ENCODE peak calls at places on chromosome 18, in five cellular contexts. One of them, this sample, is unnamed. For H3K9me3, the result is how much of the 10 kb centered on the place peaks cover.

GRCh38 chr18:41767960-41768359 is 187.1 kb upstream of the PIK3C3 start:
- DNase-seq in HCT116: no peak
- DNase-seq in sigmoid colon: no peak
- DNase-seq in endothelial cell of umbilical vein: no peak
- DNase-seq in vagina: no peak
- DNase-seq in this sample: no peak

GRCh38 chr18:3863593-3863992 is 413.6 kb downstream of the TGIF1 start:
- DNase-seq in HCT116: no peak
- DNase-seq in sigmoid colon: no peak
- DNase-seq in vagina: no peak
- DNase-seq in endothelial cell of umbilical vein: no peak
- DNase-seq in this sample: no peak

GRCh38 chr18:48340502-48340901 is 68.7 kb downstream of the ZBTB7C start:
- DNase-seq in sigmoid colon: no peak
- DNase-seq in endothelial cell of umbilical vein: no peak
- DNase-seq in HCT116: no peak
- DNase-seq in vagina: no peak
- DNase-seq in this sample: no peak

GRCh38 chr18:49733321-49733720 is 80.0 kb downstream of the ACAA2 start:
- DNase-seq in sigmoid colon: no peak
- DNase-seq in endothelial cell of umbilical vein: no peak
- DNase-seq in vagina: no peak
- DNase-seq in HCT116: no peak
- DNase-seq in this sample: no peak

GRCh38 chr18:44937985-44938384 is 257.3 kb downstream of the SETBP1 start:
- DNase-seq in vagina: no peak
- DNase-seq in HCT116: no peak
- DNase-seq in sigmoid colon: no peak
- DNase-seq in endothelial cell of umbilical vein: no peak
- DNase-seq in this sample: no peak

GRCh38 chr18:7766383-7766782 is 199.3 kb downstream of the PTPRM start:
- DNase-seq in endothelial cell of umbilical vein: no peak
- DNase-seq in HCT116: no peak
- DNase-seq in sigmoid colon: no peak
- DNase-seq in vagina: no peak
- DNase-seq in this sample: no peak

GRCh38 chr18:3593381-3593903 is 143.5 kb downstream of the TGIF1 start:
- DNase-seq in sigmoid colon: no peak
- DNase-seq in endothelial cell of umbilical vein: no peak
- DNase-seq in HCT116: no peak
- DNase-seq in vagina: no peak
- DNase-seq in this sample: no peak

GRCh38 chr18:13524054-13524453 is 202.3 kb downstream of the FAM210A start:
- DNase-seq in sigmoid colon: peak
- DNase-seq in vagina: no peak
- DNase-seq in endothelial cell of umbilical vein: no peak
- DNase-seq in HCT116: no peak
- DNase-seq in this sample: no peak

GRCh38 chr18:55316615-55317184 is 271.3 kb downstream of the TCF4 start:
- DNase-seq in HCT116: no peak
- DNase-seq in sigmoid colon: no peak
- DNase-seq in endothelial cell of umbilical vein: no peak
- DNase-seq in vagina: no peak
- DNase-seq in this sample: no peak

GRCh38 chr18:75340206-75340605 is 87.3 kb downstream of the SMIM21 start:
- DNase-seq in sigmoid colon: no peak
- DNase-seq in vagina: no peak
- DNase-seq in HCT116: no peak
- DNase-seq in endothelial cell of umbilical vein: no peak
- DNase-seq in this sample: peak

GRCh38 chr18:48304906-48305693 is 104.1 kb downstream of the ZBTB7C start:
- DNase-seq in sigmoid colon: peak
- DNase-seq in HCT116: no peak
- DNase-seq in endothelial cell of umbilical vein: no peak
- DNase-seq in vagina: no peak
- DNase-seq in this sample: no peak

GRCh38 chr18:45449761-45450227 is 165.5 kb upstream of the SLC14A2 start:
- DNase-seq in endothelial cell of umbilical vein: no peak
- DNase-seq in HCT116: no peak
- DNase-seq in vagina: no peak
- DNase-seq in sigmoid colon: peak
- DNase-seq in this sample: no peak

GRCh38 chr18:42706618-42707017 is 408.9 kb downstream of the RIT2 start:
- DNase-seq in HCT116: no peak
- DNase-seq in sigmoid colon: no peak
- DNase-seq in vagina: no peak
- DNase-seq in endothelial cell of umbilical vein: no peak
- DNase-seq in this sample: peak

GRCh38 chr18:76494541-76495403 is at the start of gene ZNF516:
- DNase-seq in endothelial cell of umbilical vein: no peak
- DNase-seq in HCT116: no peak
- DNase-seq in sigmoid colon: no peak
- DNase-seq in vagina: no peak
- DNase-seq in this sample: peak
- TF ChIP-seq POLR2AphosphoS5 in endothelial cell of umbilical vein: no peak
- TF ChIP-seq POLR2AphosphoS5 in HCT116: no peak
- TF ChIP-seq POLR2AphosphoS5 in sigmoid colon: no peak
- TF ChIP-seq POLR2AphosphoS5 in vagina: no peak
- TF ChIP-seq POLR2AphosphoS5 in this sample: peak

GRCh38 chr18:71666481-71666880 is 877.7 kb downstream of the CBLN2 start:
- DNase-seq in sigmoid colon: no peak
- DNase-seq in HCT116: no peak
- DNase-seq in endothelial cell of umbilical vein: no peak
- DNase-seq in vagina: no peak
- DNase-seq in this sample: no peak
- H3K9me3 ChIP-seq in sigmoid colon: under half
- H3K9me3 ChIP-seq in HCT116: under half
- H3K9me3 ChIP-seq in endothelial cell of umbilical vein: under half
- H3K9me3 ChIP-seq in vagina: under half
- H3K9me3 ChIP-seq in this sample: under half

GRCh38 chr18:37266290-37266689 is 299.3 kb downstream of the CELF4 start:
- DNase-seq in HCT116: no peak
- DNase-seq in endothelial cell of umbilical vein: no peak
- DNase-seq in sigmoid colon: no peak
- DNase-seq in vagina: no peak
- DNase-seq in this sample: no peak
- TF ChIP-seq POLR2AphosphoS5 in HCT116: no peak
- TF ChIP-seq POLR2AphosphoS5 in endothelial cell of umbilical vein: no peak
- TF ChIP-seq POLR2AphosphoS5 in sigmoid colon: no peak
- TF ChIP-seq POLR2AphosphoS5 in vagina: no peak
- TF ChIP-seq POLR2AphosphoS5 in this sample: no peak

GRCh38 chr18:79902075-79902474 is 49.4 kb downstream of the SLC66A2 start:
- DNase-seq in HCT116: no peak
- DNase-seq in endothelial cell of umbilical vein: no peak
- DNase-seq in vagina: no peak
- DNase-seq in sigmoid colon: peak
- DNase-seq in this sample: peak
- H3K9me3 ChIP-seq in HCT116: under half
- H3K9me3 ChIP-seq in endothelial cell of umbilical vein: under half
- H3K9me3 ChIP-seq in vagina: under half
- H3K9me3 ChIP-seq in sigmoid colon: under half
- H3K9me3 ChIP-seq in this sample: under half

GRCh38 chr18:21031845-21032244 is 79.8 kb downstream of the ROCK1 start:
- DNase-seq in endothelial cell of umbilical vein: no peak
- DNase-seq in sigmoid colon: no peak
- DNase-seq in vagina: no peak
- DNase-seq in HCT116: no peak
- DNase-seq in this sample: no peak
- TF ChIP-seq POLR2AphosphoS5 in endothelial cell of umbilical vein: no peak
- TF ChIP-seq POLR2AphosphoS5 in sigmoid colon: no peak
- TF ChIP-seq POLR2AphosphoS5 in vagina: no peak
- TF ChIP-seq POLR2AphosphoS5 in HCT116: no peak
- TF ChIP-seq POLR2AphosphoS5 in this sample: no peak

GRCh38 chr18:28159055-28159454 is 17.9 kb downstream of the CDH2 start:
- DNase-seq in sigmoid colon: no peak
- DNase-seq in endothelial cell of umbilical vein: no peak
- DNase-seq in HCT116: no peak
- DNase-seq in vagina: no peak
- DNase-seq in this sample: no peak
- H3K9me3 ChIP-seq in sigmoid colon: under half
- H3K9me3 ChIP-seq in endothelial cell of umbilical vein: under half
- H3K9me3 ChIP-seq in HCT116: under half
- H3K9me3 ChIP-seq in vagina: under half
- H3K9me3 ChIP-seq in this sample: under half

DNA sequence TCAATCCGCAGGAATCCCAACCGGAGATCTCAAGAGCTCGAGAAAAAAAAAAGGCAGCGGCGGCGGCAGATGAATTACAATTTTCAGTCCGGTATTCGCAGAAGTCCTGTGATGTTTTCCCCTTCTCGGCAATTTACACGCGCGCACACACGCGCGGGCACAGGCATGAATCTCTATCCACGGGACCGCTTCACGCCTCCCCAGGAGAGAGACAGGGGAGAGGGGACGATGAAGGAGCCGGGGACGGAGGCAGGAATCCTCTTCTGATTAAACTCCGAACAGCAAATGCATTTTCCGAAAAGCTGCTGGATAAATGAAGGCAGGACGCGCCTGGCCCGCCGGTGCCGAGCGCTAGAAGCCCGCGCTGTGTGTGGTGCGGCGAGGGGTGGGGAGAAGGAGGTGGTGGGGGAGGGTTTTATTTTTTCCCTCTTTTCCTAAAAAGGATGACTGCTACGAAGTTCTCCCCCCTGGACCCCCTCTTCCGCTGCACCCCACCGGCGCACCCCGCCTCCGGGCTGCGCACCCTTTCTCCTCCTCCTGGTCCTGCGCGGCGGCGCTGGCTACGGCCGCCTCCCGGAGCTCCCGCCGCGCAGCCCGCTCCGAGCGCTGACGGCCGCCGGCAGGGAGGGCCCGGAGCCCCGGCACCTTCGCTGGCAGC is at the start of gene BCL2:
- DNase-seq in HCT116: no peak
- DNase-seq in endothelial cell of umbilical vein: peak
- DNase-seq in sigmoid colon: peak
- DNase-seq in vagina: no peak
- DNase-seq in this sample: no peak
- TF ChIP-seq POLR2AphosphoS5 in HCT116: no peak
- TF ChIP-seq POLR2AphosphoS5 in endothelial cell of umbilical vein: no peak
- TF ChIP-seq POLR2AphosphoS5 in sigmoid colon: no peak
- TF ChIP-seq POLR2AphosphoS5 in vagina: no peak
- TF ChIP-seq POLR2AphosphoS5 in this sample: peak